ENCODE peak calls at places on chromosomes 3 and 15, in five cellular contexts. W, M, R, O and Q are unnamed samples.

GRCh38 chr3:39118079-39118478 is 10.6 kb downstream of the TTC21A start:
- DNase-seq in M (no peak), R (no peak), W (no peak), O (no peak), Q (no peak)

GRCh38 chr15:67225336-67225735 is 29.1 kb downstream of the AAGAB start:
- DNase-seq in W (no peak), O (no peak), M (no peak), R (no peak), Q (no peak)

GRCh38 chr15:39406485-39406884 is 174.4 kb upstream of the THBS1 start:
- DNase-seq in W (no peak), M (no peak), O (no peak), R (no peak), Q (no peak)

GRCh38 chr3:66029443-66029842 is 9.3 kb downstream of the MAGI1 start:
- DNase-seq in O (no peak), R (no peak), W (no peak), M (no peak), Q (no peak)

GRCh38 chr3:43346990-43347749 is 60.8 kb downstream of the SNRK start:
- DNase-seq in M (no peak), W (no peak), O (no peak), R (no peak), Q (no peak)

GRCh38 chr15:73792429-73792828 is 39.3 kb upstream of the INSYN1 start:
- DNase-seq in O (no peak), M (no peak), W (no peak), R (no peak), Q (no peak)

GRCh38 chr3:184186184-184186901 is at the start of gene ABCF3:
- DNase-seq in R (no peak), W (no peak), M (no peak), O (no peak), Q (no peak)

GRCh38 chr3:13141991-13142412 is 68.8 kb upstream of the IQSEC1 start:
- DNase-seq in W (peak), M (peak), R (no peak), O (no peak), Q (no peak)

GRCh38 chr3:168025076-168025475 is 70.6 kb downstream of the GOLIM4 start:
- DNase-seq in W (no peak), R (no peak), M (no peak), O (no peak), Q (no peak)

GRCh38 chr3:183427206-183428139 is 946 bp downstream of the MCF2L2 start:
- DNase-seq in M (no peak), O (no peak), R (no peak), W (no peak), Q (no peak)

GRCh38 chr15:75203017-75203907 is 1.6 kb downstream of the C15orf39 start:
- DNase-seq in M (peak), W (no peak), O (no peak), R (no peak), Q (no peak)

GRCh38 chr3:134839990-134840389 is 44.9 kb downstream of the EPHB1 start:
- DNase-seq in R (no peak), O (no peak), M (no peak), W (no peak), Q (no peak)

DNA sequence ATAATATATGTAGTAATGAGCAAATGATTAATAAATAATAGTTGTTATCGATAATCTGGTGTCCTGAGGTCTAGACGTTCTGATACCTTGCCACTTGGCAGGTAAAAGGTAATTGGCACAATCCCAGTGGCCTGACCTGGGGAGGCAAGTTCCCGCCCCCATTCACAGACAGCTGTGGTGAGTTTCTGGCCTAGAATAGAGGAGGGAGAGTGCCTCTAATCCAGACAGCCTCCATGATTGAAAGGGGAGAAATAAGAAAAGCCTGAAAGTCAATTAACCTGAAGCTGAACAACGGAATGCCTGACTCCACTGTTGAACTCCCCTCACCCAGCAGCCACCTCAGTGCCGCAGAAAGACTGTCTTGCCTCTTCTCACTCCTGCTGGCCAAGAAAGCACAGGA is 38.1 kb upstream of the SV2B start:
- DNase-seq in W (no peak), M (no peak), O (no peak), R (no peak), Q (no peak)
- TF ChIP-seq ATF3 in W (no peak), M (no peak), O (no peak), R (no peak), Q (no peak)

GRCh38 chr3:40332684-40333083 is 23.2 kb downstream of the EIF1B start:
- DNase-seq in W (no peak), M (no peak), O (no peak), R (no peak), Q (no peak)
- TF ChIP-seq ATF3 in W (no peak), M (no peak), O (no peak), R (no peak), Q (no peak)

GRCh38 chr3:2856062-2856792 is 253.9 kb downstream of the IL5RA start:
- DNase-seq in O (no peak), M (no peak), R (no peak), W (no peak), Q (no peak)

GRCh38 chr3:2856793-2857135 is 253.4 kb downstream of the IL5RA start:
- DNase-seq in R (no peak), W (no peak), M (no peak), O (no peak), Q (no peak)

GRCh38 chr3:2851835-2852234 is 258.3 kb downstream of the IL5RA start:
- DNase-seq in O (no peak), M (no peak), R (no peak), W (no peak), Q (no peak)

GRCh38 chr3:2851356-2851755 is 258.8 kb downstream of the IL5RA start:
- DNase-seq in W (no peak), O (no peak), M (no peak), R (no peak), Q (no peak)

GRCh38 chr3:2853627-2854026 is 256.5 kb downstream of the IL5RA start:
- DNase-seq in R (no peak), O (no peak), M (no peak), W (no peak), Q (no peak)
- TF ChIP-seq ATF3 in R (no peak), O (no peak), M (no peak), W (no peak), Q (no peak)

GRCh38 chr15:98203872-98204660 is 243.6 kb downstream of the ARRDC4 start:
- DNase-seq in O (no peak), M (no peak), R (no peak), W (no peak), Q (no peak)
- TF ChIP-seq ATF3 in O (no peak), M (no peak), R (no peak), W (no peak), Q (no peak)

GRCh38 chr3:106198828-106199194 is 330.0 kb upstream of the CBLB start:
- DNase-seq in W (no peak), O (no peak), M (no peak), R (no peak), Q (no peak)
- TF ChIP-seq ATF3 in W (no peak), O (no peak), M (no peak), R (no peak), Q (no peak)

GRCh38 chr3:124407260-124407659 is 323.0 kb upstream of the UMPS start:
- DNase-seq in O (no peak), M (no peak), R (no peak), W (no peak), Q (no peak)

GRCh38 chr3:124411729-124412128 is 318.5 kb upstream of the UMPS start:
- DNase-seq in W (no peak), M (no peak), O (no peak), R (no peak), Q (no peak)

GRCh38 chr3:124412642-124413041 is 317.6 kb upstream of the UMPS start:
- DNase-seq in W (no peak), M (no peak), O (no peak), R (no peak), Q (no peak)

GRCh38 chr3:124410471-124410870 is 319.8 kb upstream of the UMPS start:
- DNase-seq in M (no peak), W (no peak), R (no peak), O (no peak), Q (no peak)

DNA sequence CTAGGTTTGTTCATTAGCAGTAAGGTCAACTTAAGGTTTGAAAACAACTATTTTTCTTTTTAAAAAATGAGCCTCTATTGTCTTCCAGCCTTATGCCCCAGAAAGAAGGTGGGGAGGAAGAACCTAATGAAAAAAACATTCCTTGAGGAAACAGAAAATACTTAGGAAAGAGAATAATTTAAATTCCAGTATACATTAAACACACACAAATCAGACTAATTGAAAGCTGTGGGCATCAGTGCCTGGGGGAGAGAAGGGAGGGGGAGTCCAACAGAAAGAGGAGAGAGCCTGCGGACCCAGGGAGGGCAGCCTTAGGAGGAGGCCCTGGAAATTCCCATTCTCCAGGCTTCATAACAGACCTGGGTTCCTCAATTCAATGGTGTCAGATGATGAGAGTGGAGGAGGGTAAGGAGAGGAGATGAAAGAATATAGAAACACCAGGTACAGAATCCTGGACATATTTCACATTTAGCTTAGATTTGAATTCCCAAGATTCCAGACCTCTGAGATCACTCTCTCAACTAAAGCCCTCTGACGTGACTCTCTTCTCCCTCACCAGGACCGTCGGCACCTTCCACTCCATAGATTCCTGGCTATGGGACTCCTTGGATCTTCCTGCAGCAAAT is 320.5 kb upstream of the UMPS start:
- DNase-seq in R (no peak), M (no peak), O (no peak), W (no peak), Q (no peak)
- TF ChIP-seq ATF3 in R (no peak), M (no peak), O (no peak), W (no peak), Q (no peak)